ENCODE peak calls at places on chromosomes 5 and 9, in nine cellular contexts. A is activated CD8-positive, alpha-beta T cell treated with anti-CD3 and anti-CD28 coated beads, Interleukin-2, amount 10 ng/mL, durations not matched to agents 7 days and 5 days; F is Peyer's patch; Z is WTC11; B is KBM-7; I is upper lobe of right lung; J is endothelial cell; K is fibroblast of the aortic adventitia; O is NCI-H1694 treated with DMSO at 0.1 percent for 48 hours. U is an unnamed sample.

GRCh38 chr9:125659201-125659840 is 47.7 kb downstream of the MAPKAP1 start:
- DNase-seq in I (no peak), O (no peak), B (no peak), F (no peak), A (no peak), Z (no peak), K (peak), J (no peak), U (no peak)

GRCh38 chr5:41869739-41870620 is at the start of gene OXCT1:
- DNase-seq in Z (peak), F (peak), B (peak), O (peak), J (peak), K (peak), I (peak), A (peak), U (peak)

GRCh38 chr5:126000533-126000932 is 422.7 kb upstream of the GRAMD2B start:
- DNase-seq in B (no peak), J (no peak), Z (no peak), F (no peak), O (no peak), I (no peak), A (no peak), K (no peak), U (no peak)

GRCh38 chr9:105069285-105070065 is 141.5 kb upstream of the ABCA1 start:
- DNase-seq in K (no peak), A (no peak), F (no peak), B (no peak), I (no peak), Z (no peak), J (no peak), O (no peak), U (no peak)

GRCh38 chr5:96657068-96657467 is 5.1 kb upstream of the CAST start:
- DNase-seq in Z (no peak), O (no peak), B (peak), K (peak), I (no peak), F (no peak), A (peak), J (no peak), U (peak)

GRCh38 chr5:3322642-3323041 is 273.0 kb upstream of the IRX1 start:
- DNase-seq in F (no peak), Z (no peak), J (no peak), I (no peak), B (no peak), O (no peak), A (no peak), K (no peak), U (no peak)

GRCh38 chr9:112913326-112913725 is 22.6 kb upstream of the SLC46A2 start:
- DNase-seq in A (no peak), B (no peak), Z (no peak), I (no peak), O (no peak), K (peak), F (no peak), J (no peak), U (no peak)

GRCh38 chr5:115840825-115841224 is 540 bp downstream of the ATG12 start:
- DNase-seq in O (no peak), J (no peak), I (no peak), Z (no peak), K (no peak), F (no peak), A (no peak), B (no peak), U (no peak)

GRCh38 chr9:12696931-12697622 is 3.9 kb downstream of the TYRP1 start:
- DNase-seq in J (no peak), Z (no peak), I (no peak), A (no peak), K (no peak), B (no peak), F (no peak), O (no peak), U (no peak)

GRCh38 chr5:78501411-78502338 is 141.3 kb downstream of the SCAMP1 start:
- DNase-seq in Z (no peak), K (peak), O (no peak), B (peak), A (no peak), F (no peak), I (no peak), J (no peak), U (no peak)

GRCh38 chr9:113652355-113653152 is 189.0 kb downstream of the RGS3 start:
- DNase-seq in A (no peak), O (no peak), Z (no peak), F (no peak), B (no peak), I (peak), K (no peak), J (no peak), U (no peak)

GRCh38 chr9:16461231-16461840 is 409.1 kb downstream of the BNC2 start:
- DNase-seq in Z (peak), O (no peak), J (no peak), F (no peak), K (no peak), I (no peak), B (no peak), A (no peak), U (no peak)

GRCh38 chr9:115694014-115694413 is 459.6 kb upstream of the PAPPA start:
- DNase-seq in F (no peak), A (no peak), J (peak), O (no peak), I (no peak), K (peak), B (no peak), Z (peak), U (no peak)

GRCh38 chr5:95817430-95817829 is 5.1 kb downstream of the GLRX start:
- DNase-seq in F (no peak), B (no peak), O (no peak), I (no peak), Z (no peak), A (no peak), J (no peak), K (peak), U (no peak)

GRCh38 chr5:112923148-112923917 is 1.3 kb upstream of the REEP5 start:
- DNase-seq in B (peak), F (no peak), I (no peak), Z (no peak), J (no peak), K (no peak), O (no peak), A (peak), U (no peak)

GRCh38 chr5:16736158-16736994 is 119.6 kb upstream of the RETREG1 start:
- DNase-seq in K (peak), I (peak), J (peak), O (peak), Z (peak), F (peak), A (no peak), B (no peak), U (no peak)

GRCh38 chr5:142984525-142984924 is 214.3 kb downstream of the ARHGAP26 start:
- DNase-seq in K (no peak), I (no peak), F (no peak), J (no peak), O (no peak), Z (no peak), B (no peak), A (no peak), U (no peak)

GRCh38 chr5:29148581-29148980 is 2044.9 kb upstream of the CDH6 start:
- DNase-seq in F (no peak), J (no peak), I (no peak), K (no peak), A (no peak), O (no peak), B (no peak), Z (no peak), U (no peak)

GRCh38 chr5:144247131-144247530 is 76.5 kb downstream of the KCTD16 start:
- DNase-seq in A (no peak), O (no peak), B (no peak), Z (no peak), F (no peak), K (no peak), I (no peak), J (no peak), U (no peak)